ENCODE peak calls at places on chromosomes 7 and 10, in nine cellular contexts. C is GDM1; W is SW480; E is NCI-H748 treated with DMSO at 0.1 percent for 48 hours; U is lung microvascular endothelial cell; P is H54; V is activated naive CD4-positive, alpha-beta T cell; Z is EH; X is RCC 7860. I is an unnamed sample.
A peak's percentile ranks its signal among the peaks of the same experiment; 100 is the strongest.

GRCh38 chr7:151377406-151377805 is 32.4 kb downstream of the WDR86 start:
- DNase-seq in C (no peak), W (no peak), E (no peak), U (no peak), P (no peak), V (no peak), Z (no peak), X (no peak), I (no peak)

GRCh38 chr7:25945181-25945580 is 206.8 kb upstream of the NFE2L3 start:
- DNase-seq in C (no peak), W (no peak), E (no peak), U (no peak), P (no peak), V (no peak), Z (no peak), X (no peak), I (no peak)

GRCh38 chr7:141416691-141417268 is 134.4 kb upstream of the AGK start:
- DNase-seq in C (no peak), W (no peak), E (peak; percentile 44), U (no peak), P (no peak), V (no peak), Z (no peak), X (no peak), I (no peak)

GRCh38 chr10:125201791-125202622 is 41.6 kb upstream of the CTBP2 start:
- DNase-seq in C (no peak), W (no peak), E (no peak), U (no peak), P (no peak), V (no peak), Z (peak; percentile 44), X (no peak), I (no peak)

GRCh38 chr10:80265740-80266512 is 23.5 kb downstream of the MAT1A start:
- DNase-seq in C (no peak), W (no peak), E (no peak), U (no peak), P (no peak), V (no peak), Z (no peak), X (no peak), I (no peak)

GRCh38 chr10:19922236-19922963 is 106.2 kb downstream of the PLXDC2 start:
- DNase-seq in C (no peak), W (no peak), E (no peak), U (peak; percentile 29), P (no peak), V (no peak), Z (no peak), X (peak; percentile 24), I (peak; percentile 58)

GRCh38 chr7:148669907-148670306 is 28.8 kb upstream of the CUL1 start:
- DNase-seq in C (no peak), W (no peak), E (no peak), U (peak; percentile 73), P (no peak), V (no peak), Z (no peak), X (no peak), I (no peak)

GRCh38 chr7:98329974-98330373 is 48.5 kb downstream of the BRI3 start:
- DNase-seq in C (no peak), W (no peak), E (no peak), U (no peak), P (no peak), V (no peak), Z (peak; percentile 51), X (peak; percentile 85), I (no peak)

GRCh38 chr7:27179030-27179429 is 4.9 kb upstream of the HOXA10 start:
- DNase-seq in C (no peak), W (peak; percentile 53), E (no peak), U (no peak), P (no peak), V (no peak), Z (peak; percentile 47), X (no peak), I (no peak)

GRCh38 chr7:23431596-23432284 is 38.6 kb downstream of the IGF2BP3 start:
- DNase-seq in C (no peak), W (peak; percentile 35), E (no peak), U (no peak), P (no peak), V (no peak), Z (no peak), X (no peak), I (peak; percentile 18)

GRCh38 chr10:33010132-33011037 is 52.4 kb upstream of the ITGB1 start:
- DNase-seq in C (no peak), W (peak; percentile 99), E (no peak), U (peak; percentile 45), P (peak; percentile 42), V (no peak), Z (peak; percentile 95), X (peak; percentile 96), I (peak; percentile 60)

GRCh38 chr7:37380831-37381230 is 67.8 kb downstream of the ELMO1 start:
- DNase-seq in C (no peak), W (no peak), E (no peak), U (no peak), P (no peak), V (no peak), Z (no peak), X (no peak), I (no peak)

GRCh38 chr7:122383934-122384333 is 79.4 kb upstream of the FEZF1 start:
- DNase-seq in C (no peak), W (no peak), E (peak; percentile 57), U (no peak), P (no peak), V (no peak), Z (no peak), X (no peak), I (peak; percentile 10)

GRCh38 chr7:115679976-115680375 is 350.6 kb downstream of the TFEC start:
- DNase-seq in C (no peak), W (peak; percentile 44), E (no peak), U (peak; percentile 66), P (no peak), V (no peak), Z (peak; percentile 63), X (peak; percentile 35), I (peak; percentile 92)

GRCh38 chr10:100872034-100872791 is 40.5 kb upstream of the SLF2 start:
- DNase-seq in C (peak; percentile 25), W (peak; percentile 31), E (peak; percentile 15), U (peak; percentile 64), P (peak; percentile 54), V (peak; percentile 18), Z (peak; percentile 72), X (peak; percentile 45), I (peak; percentile 68)

GRCh38 chr10:20105931-20106330 is 289.7 kb downstream of the PLXDC2 start:
- DNase-seq in C (no peak), W (no peak), E (no peak), U (no peak), P (no peak), V (no peak), Z (no peak), X (peak; percentile 80), I (no peak)

GRCh38 chr10:63166742-63167258 is 33.7 kb downstream of the NRBF2 start:
- DNase-seq in C (peak; percentile 17), W (peak; percentile 66), E (no peak), U (peak; percentile 89), P (no peak), V (no peak), Z (peak; percentile 77), X (peak; percentile 56), I (peak; percentile 89)

GRCh38 chr7:65798111-65799075 is 74.5 kb upstream of the VKORC1L1 start:
- DNase-seq in C (no peak), W (no peak), E (no peak), U (peak; percentile 82), P (peak; percentile 40), V (no peak), Z (peak; percentile 77), X (no peak), I (peak; percentile 83)

GRCh38 chr10:120172371-120172770 is 279.8 kb downstream of the SEC23IP start:
- DNase-seq in C (no peak), W (no peak), E (no peak), U (no peak), P (no peak), V (no peak), Z (peak; percentile 43), X (no peak), I (no peak)

GRCh38 chr7:24728503-24729364 is 28.5 kb downstream of the GSDME start:
- DNase-seq in C (no peak), W (no peak), E (no peak), U (no peak), P (no peak), V (no peak), Z (no peak), X (no peak), I (no peak)

GRCh38 chr7:26724795-26725194 is 139.6 kb downstream of the SKAP2 start:
- DNase-seq in C (no peak), W (no peak), E (no peak), U (no peak), P (no peak), V (no peak), Z (no peak), X (no peak), I (no peak)

GRCh38 chr10:87594864-87595263 is 64.8 kb upstream of the PAPSS2 start:
- DNase-seq in C (no peak), W (no peak), E (no peak), U (no peak), P (no peak), V (no peak), Z (no peak), X (no peak), I (no peak)

GRCh38 chr7:67760971-67761370 is 764.3 kb downstream of the TYW1 start:
- DNase-seq in C (no peak), W (peak; percentile 22), E (no peak), U (no peak), P (no peak), V (no peak), Z (no peak), X (no peak), I (no peak)

GRCh38 chr7:136251826-136252225 is 274.7 kb upstream of the MTPN start:
- DNase-seq in C (no peak), W (no peak), E (no peak), U (no peak), P (no peak), V (no peak), Z (peak; percentile 38), X (no peak), I (no peak)

GRCh38 chr7:65750511-65751344 is 122.1 kb upstream of the VKORC1L1 start:
- DNase-seq in C (peak; percentile 89), W (peak; percentile 93), E (peak; percentile 86), U (peak; percentile 92), P (peak; percentile 84), V (peak; percentile 77), Z (peak; percentile 90), X (peak; percentile 74), I (peak; percentile 95)

GRCh38 chr7:158314394-158314793 is 273.2 kb downstream of the PTPRN2 start:
- DNase-seq in C (no peak), W (no peak), E (no peak), U (no peak), P (no peak), V (no peak), Z (no peak), X (no peak), I (no peak)

GRCh38 chr7:1937252-1937605 is 267.2 kb downstream of the ELFN1 start:
- DNase-seq in C (no peak), W (peak; percentile 65), E (no peak), U (no peak), P (no peak), V (no peak), Z (no peak), X (no peak), I (no peak)

GRCh38 chr10:91520657-91521056 is 110.5 kb downstream of the HECTD2 start:
- DNase-seq in C (no peak), W (no peak), E (no peak), U (no peak), P (no peak), V (no peak), Z (no peak), X (no peak), I (no peak)

GRCh38 chr7:46011059-46011458 is 90.0 kb upstream of the IGFBP3 start:
- DNase-seq in C (no peak), W (no peak), E (no peak), U (no peak), P (no peak), V (no peak), Z (no peak), X (no peak), I (no peak)

GRCh38 chr7:116030626-116031276 is at the start of gene TFEC:
- DNase-seq in C (peak; percentile 48), W (no peak), E (no peak), U (no peak), P (no peak), V (no peak), Z (peak; percentile 41), X (peak; percentile 27), I (peak; percentile 83)

GRCh38 chr7:151745090-151745638 is 131.8 kb downstream of the PRKAG2 start:
- DNase-seq in C (no peak), W (peak; percentile 88), E (no peak), U (peak; percentile 70), P (peak; percentile 83), V (no peak), Z (peak; percentile 71), X (peak; percentile 98), I (no peak)